ENCODE peak calls at places on chromosome X, in six cellular contexts. T, C, Y, I, R and S are unnamed samples. For H3K9me3 and H3K4me1, the result is how much of the 10 kb centered on the place peaks cover.

GRCh38 chrX:107597264-107597663 is 31.0 kb upstream of the PRPS1 start:
- DNase-seq in T (no peak), C (no peak), Y (no peak), I (no peak), R (no peak), S (no peak)

GRCh38 chrX:47230136-47230868 is 2.5 kb upstream of the USP11 start:
- DNase-seq in T (no peak), C (no peak), Y (no peak), I (no peak), R (no peak), S (no peak)

GRCh38 chrX:18892881-18893280 is 91.0 kb downstream of the PHKA2 start:
- DNase-seq in T (peak), C (no peak), Y (no peak), I (no peak), R (no peak), S (no peak)

GRCh38 chrX:10245901-10246696 is 89.3 kb downstream of the CLCN4 start:
- DNase-seq in T (no peak), C (no peak), Y (no peak), I (no peak), R (no peak), S (no peak)

GRCh38 chrX:150084474-150085229 is 146.4 kb upstream of the EOLA2 start:
- DNase-seq in T (peak), C (no peak), Y (peak), I (no peak), R (peak), S (no peak)

GRCh38 chrX:64908121-64908520 is 68.1 kb downstream of the ZC4H2 start:
- DNase-seq in T (no peak), C (no peak), Y (no peak), I (no peak), R (no peak), S (no peak)

GRCh38 chrX:153333271-153333670 is 682 bp upstream of the ZNF275 start:
- DNase-seq in T (no peak), C (no peak), Y (peak), I (no peak), R (peak), S (no peak)

GRCh38 chrX:85379174-85379907 is at the start of gene POF1B:
- DNase-seq in T (no peak), C (no peak), Y (no peak), I (no peak), R (peak), S (no peak)

GRCh38 chrX:69025802-69026301 is 139.4 kb downstream of the PJA1 start:
- DNase-seq in T (peak), C (no peak), Y (peak), I (no peak), R (peak), S (no peak)

GRCh38 chrX:29671426-29671825 is 543.9 kb upstream of the MAGEB2 start:
- DNase-seq in T (no peak), C (no peak), Y (peak), I (no peak), R (no peak), S (no peak)

GRCh38 chrX:53631156-53631555 is 55.4 kb downstream of the HUWE1 start:
- DNase-seq in T (no peak), C (no peak), Y (peak), I (no peak), R (no peak), S (no peak)

GRCh38 chrX:108169768-108170167 is 78.2 kb downstream of the ATG4A start:
- DNase-seq in T (no peak), C (no peak), Y (no peak), I (no peak), R (no peak), S (no peak)

GRCh38 chrX:46140272-46140671 is 404.9 kb downstream of the ZNF674 start:
- DNase-seq in T (no peak), C (no peak), Y (no peak), I (no peak), R (peak), S (no peak)

GRCh38 chrX:107825698-107826285 is at the start of gene MID2:
- DNase-seq in T (peak), C (peak), Y (no peak), I (peak), R (peak), S (peak)

GRCh38 chrX:81305240-81305639 is 103.3 kb downstream of the SH3BGRL start:
- DNase-seq in T (no peak), C (no peak), Y (no peak), I (no peak), R (no peak), S (no peak)

DNA sequence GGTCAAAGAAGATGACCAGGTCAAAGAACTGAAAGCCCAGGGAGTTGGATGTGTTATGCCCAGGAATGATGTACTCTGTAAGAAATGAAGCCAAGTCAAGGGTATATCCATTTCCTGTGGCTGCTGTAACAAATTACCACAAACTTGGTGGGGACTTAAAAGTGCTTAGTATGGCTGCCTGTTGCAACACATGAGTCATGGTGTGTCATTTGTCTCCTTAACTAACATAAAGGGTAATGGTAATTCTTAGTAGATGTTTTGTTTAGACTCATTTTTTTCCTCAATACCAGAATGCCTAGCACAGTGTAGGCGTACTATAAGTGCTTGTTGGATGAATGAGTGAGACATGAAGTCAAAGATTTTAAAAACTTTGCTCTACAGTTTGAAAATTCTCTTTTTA is 45.7 kb downstream of the SYTL5 start:
- DNase-seq in T (no peak), C (no peak), Y (peak), I (no peak), R (peak), S (peak)
- H3K9me3 ChIP-seq in T (under half), C (under half), Y (under half), I (under half), R (under half), S (under half)

DNA sequence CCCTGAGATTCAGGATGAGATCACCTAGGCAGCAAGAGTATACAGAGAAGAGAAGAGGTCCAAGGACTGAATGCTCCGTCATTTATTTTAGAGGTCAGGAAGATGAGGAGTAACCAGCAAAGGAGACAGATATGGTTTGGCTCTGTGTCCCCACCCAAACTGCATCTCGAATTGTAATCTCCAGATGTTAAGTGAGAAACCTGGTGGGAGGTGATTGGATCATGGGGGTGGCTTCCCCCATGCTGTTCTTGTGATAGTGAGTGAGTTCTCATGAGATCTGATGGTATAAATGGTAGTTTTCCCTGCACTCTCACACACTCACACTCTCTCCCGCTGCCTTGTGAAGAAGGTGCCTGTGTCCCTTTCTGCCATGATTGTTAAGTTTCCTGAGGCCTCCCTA is 60.8 kb downstream of the MID1IP1 start:
- DNase-seq in T (no peak), C (no peak), Y (no peak), I (no peak), R (no peak), S (no peak)
- H3K4me3 ChIP-seq in T (no peak), C (no peak), Y (no peak), I (no peak), R (no peak), S (no peak)

GRCh38 chrX:7083468-7084396 is 63.8 kb upstream of the STS start:
- DNase-seq in T (no peak), C (no peak), Y (peak), I (peak), R (peak), S (peak)

GRCh38 chrX:7086384-7086783 is 61.1 kb upstream of the STS start:
- DNase-seq in T (no peak), C (no peak), Y (no peak), I (no peak), R (no peak), S (no peak)

GRCh38 chrX:7083021-7083420 is 64.5 kb upstream of the STS start:
- DNase-seq in T (no peak), C (no peak), Y (no peak), I (no peak), R (no peak), S (no peak)

GRCh38 chrX:7085879-7086278 is 61.6 kb upstream of the STS start:
- DNase-seq in T (no peak), C (no peak), Y (no peak), I (no peak), R (no peak), S (no peak)

GRCh38 chrX:7084841-7085240 is 62.7 kb upstream of the STS start:
- DNase-seq in T (no peak), C (no peak), Y (no peak), I (no peak), R (no peak), S (no peak)
- H3K4me1 ChIP-seq in T (under half), C (under half), Y (under half), I (under half), R (under half), S (under half)

GRCh38 chrX:13638826-13639225 is 14.1 kb upstream of the TCEANC start:
- DNase-seq in T (no peak), C (no peak), Y (no peak), I (no peak), R (no peak), S (no peak)

GRCh38 chrX:13638021-13638420 is 14.9 kb upstream of the TCEANC start:
- DNase-seq in T (no peak), C (no peak), Y (no peak), I (no peak), R (no peak), S (no peak)
- H3K9me3 ChIP-seq in T (under half), C (under half), Y (under half), I (under half), R (under half), S (under half)

GRCh38 chrX:103311401-103311785 is 603 bp upstream of the BEX2 start:
- DNase-seq in T (no peak), C (no peak), Y (no peak), I (no peak), R (no peak), S (no peak)

GRCh38 chrX:103309860-103310591 is 764 bp downstream of the BEX2 start:
- DNase-seq in T (no peak), C (peak), Y (no peak), I (peak), R (no peak), S (peak)

DNA sequence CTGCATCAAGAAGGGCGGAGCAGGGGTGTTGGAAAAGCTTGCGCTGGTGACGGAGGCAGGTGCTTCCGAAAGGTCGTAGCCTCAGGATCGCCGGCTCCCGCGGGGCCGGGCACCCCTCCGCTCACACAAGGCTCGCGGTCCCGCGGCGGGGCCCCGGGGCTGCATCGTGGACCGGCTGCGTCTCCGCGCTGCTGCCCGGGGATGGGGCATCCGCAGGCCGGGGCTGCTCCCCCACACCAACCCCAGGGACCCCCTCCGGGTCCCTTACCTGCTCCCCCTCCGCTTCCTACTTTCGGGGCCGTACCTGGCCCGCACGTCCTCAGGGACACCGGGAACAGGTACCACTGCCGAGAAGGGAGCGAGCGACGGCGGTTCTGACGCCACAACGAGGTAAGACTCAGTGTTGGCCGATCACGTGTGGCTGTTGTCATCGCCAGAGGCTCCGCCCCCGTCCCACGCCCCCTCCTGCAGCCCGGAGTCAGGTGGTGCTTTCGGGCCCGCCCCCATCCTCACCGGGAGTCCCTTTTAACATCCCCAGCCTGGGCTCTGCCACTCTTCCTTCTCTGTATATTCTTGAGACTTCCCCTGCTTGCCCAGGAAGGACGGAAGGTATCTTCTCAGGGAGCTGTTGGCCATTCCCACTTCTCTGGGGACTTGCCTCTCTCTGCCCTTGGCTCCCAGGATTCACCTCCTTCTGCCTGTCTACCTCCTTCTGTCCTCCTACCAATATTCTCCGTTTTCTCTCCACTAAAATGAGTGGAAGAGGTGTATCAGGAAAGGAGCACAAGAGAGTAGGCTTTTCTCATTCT is at the start of gene BEX2:
- DNase-seq in T (no peak), C (peak), Y (no peak), I (peak), R (peak), S (peak)
- H3K4me3 ChIP-seq in T (peak), C (peak), Y (peak), I (peak), R (peak), S (no peak)

GRCh38 chrX:17830211-17830610 is 30.9 kb downstream of the RAI2 start:
- DNase-seq in T (no peak), C (no peak), Y (no peak), I (no peak), R (no peak), S (no peak)

GRCh38 chrX:17831255-17831654 is 29.8 kb downstream of the RAI2 start:
- DNase-seq in T (no peak), C (no peak), Y (no peak), I (no peak), R (no peak), S (no peak)

GRCh38 chrX:17829526-17829925 is 31.6 kb downstream of the RAI2 start:
- DNase-seq in T (no peak), C (no peak), Y (no peak), I (no peak), R (no peak), S (no peak)

GRCh38 chrX:17826609-17827496 is 34.2 kb downstream of the RAI2 start:
- DNase-seq in T (peak), C (no peak), Y (no peak), I (no peak), R (no peak), S (no peak)

GRCh38 chrX:17828156-17828555 is 32.9 kb downstream of the RAI2 start:
- DNase-seq in T (no peak), C (no peak), Y (no peak), I (no peak), R (no peak), S (no peak)
- H3K4me1 ChIP-seq in T (under half), C (under half), Y (under half), I (under half), R (under half), S (under half)

GRCh38 chrX:40987413-40987812 is 97.8 kb upstream of the USP9X start:
- DNase-seq in T (no peak), C (no peak), Y (no peak), I (no peak), R (no peak), S (no peak)

GRCh38 chrX:40984962-40985361 is 100.3 kb upstream of the USP9X start:
- DNase-seq in T (no peak), C (no peak), Y (no peak), I (no peak), R (no peak), S (no peak)

GRCh38 chrX:40988100-40988499 is 97.1 kb upstream of the USP9X start:
- DNase-seq in T (no peak), C (no peak), Y (no peak), I (no peak), R (no peak), S (no peak)
- H3K9me3 ChIP-seq in T (under half), C (under half), Y (under half), I (under half), R (under half), S (under half)